ENCODE peak calls at places on chromosomes 12 and 14, in five cellular contexts. D is H1, S is K562, E is transverse colon, M is HepG2. R is an unnamed sample.

GRCh38 chr14:68283378-68284123 is 464.0 kb downstream of the RAD51B start:
- DNase-seq in D (no peak), S (no peak), E (peak; percentile 51), M (no peak), R (no peak)

GRCh38 chr14:24631749-24632335 is 2.1 kb downstream of the GZMB start:
- DNase-seq in D (no peak), S (no peak), E (no peak), M (no peak), R (no peak)

GRCh38 chr14:100674897-100675618 is 51.6 kb upstream of the DLK1 start:
- DNase-seq in D (no peak), S (no peak), E (no peak), M (no peak), R (no peak)

GRCh38 chr12:67025543-67026114 is 243.5 kb upstream of the CAND1 start:
- DNase-seq in D (peak; percentile 44), S (peak; percentile 80), E (peak; percentile 35), M (peak; percentile 25), R (peak; percentile 35)

GRCh38 chr14:102071283-102071998 is 15.4 kb downstream of the HSP90AA1 start:
- DNase-seq in D (no peak), S (no peak), E (no peak), M (peak; percentile 56), R (no peak)

GRCh38 chr12:65106948-65107347 is 14.2 kb downstream of the WIF1 start:
- DNase-seq in D (no peak), S (no peak), E (no peak), M (no peak), R (no peak)

GRCh38 chr14:55314449-55314848 is 43.2 kb downstream of the FBXO34 start:
- DNase-seq in D (no peak), S (no peak), E (no peak), M (no peak), R (no peak)

GRCh38 chr12:87274594-87275245 is 754.5 kb downstream of the C12orf50 start:
- DNase-seq in D (no peak), S (peak; percentile 10), E (no peak), M (no peak), R (no peak)

GRCh38 chr12:131204416-131205311 is 251.0 kb downstream of the ADGRD1 start:
- DNase-seq in D (no peak), S (no peak), E (no peak), M (no peak), R (no peak)

GRCh38 chr12:41055875-41056577 is 132.1 kb upstream of the PDZRN4 start:
- DNase-seq in D (no peak), S (no peak), E (no peak), M (no peak), R (no peak)

GRCh38 chr14:100376751-100377171 is 53.6 kb downstream of the SLC25A47 start:
- DNase-seq in D (no peak), S (no peak), E (no peak), M (peak; percentile 44), R (no peak)

GRCh38 chr12:109544955-109545531 is 28.3 kb downstream of the MMAB start:
- DNase-seq in D (no peak), S (no peak), E (no peak), M (no peak), R (no peak)

GRCh38 chr12:3990356-3990975 is 117.3 kb upstream of the PARP11 start:
- DNase-seq in D (no peak), S (no peak), E (no peak), M (no peak), R (no peak)

GRCh38 chr14:61470261-61470953 is 149.0 kb downstream of the PRKCH start:
- DNase-seq in D (no peak), S (no peak), E (no peak), M (no peak), R (no peak)

GRCh38 chr14:39459795-39460478 is 27.7 kb upstream of the FBXO33 start:
- DNase-seq in D (no peak), S (no peak), E (no peak), M (no peak), R (no peak)

DNA sequence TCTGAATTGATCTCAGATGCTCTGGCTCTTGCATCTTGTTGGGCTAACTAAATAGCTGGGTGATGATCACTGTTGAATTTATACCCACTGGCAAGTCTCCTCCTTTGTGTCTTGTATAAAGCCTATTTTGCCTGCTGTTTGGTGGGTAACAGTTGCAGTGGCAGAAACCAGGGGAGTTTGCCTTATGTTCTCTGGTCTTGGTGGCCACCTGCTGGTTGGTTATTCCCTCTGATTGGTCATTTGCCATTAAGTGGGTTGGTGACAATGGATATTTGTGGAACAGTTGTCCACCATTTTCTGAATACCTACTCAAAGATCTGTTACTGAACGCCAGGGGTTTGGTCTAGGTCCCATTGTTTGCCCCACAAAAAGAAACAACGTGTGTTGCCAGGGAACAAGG is 52.1 kb downstream of the AVPR1A start:
- DNase-seq in D (no peak), S (no peak), E (no peak), M (peak; percentile 16), R (no peak)
- TF ChIP-seq CTCF in D (peak; percentile 23), S (peak; percentile 54), E (no peak), M (peak; percentile 55), R (peak; percentile 21)

GRCh38 chr14:36224176-36224575 is 47.7 kb upstream of the PTCSC3 start:
- DNase-seq in D (no peak), S (no peak), E (no peak), M (no peak), R (no peak)

GRCh38 chr14:36222337-36222736 is 45.8 kb upstream of the PTCSC3 start:
- DNase-seq in D (no peak), S (no peak), E (no peak), M (no peak), R (no peak)

GRCh38 chr14:36222952-36223468 is 46.5 kb upstream of the PTCSC3 start:
- DNase-seq in D (no peak), S (no peak), E (no peak), M (no peak), R (no peak)

GRCh38 chr14:36223558-36223957 is 47.0 kb upstream of the PTCSC3 start:
- DNase-seq in D (no peak), S (no peak), E (no peak), M (no peak), R (no peak)

DNA sequence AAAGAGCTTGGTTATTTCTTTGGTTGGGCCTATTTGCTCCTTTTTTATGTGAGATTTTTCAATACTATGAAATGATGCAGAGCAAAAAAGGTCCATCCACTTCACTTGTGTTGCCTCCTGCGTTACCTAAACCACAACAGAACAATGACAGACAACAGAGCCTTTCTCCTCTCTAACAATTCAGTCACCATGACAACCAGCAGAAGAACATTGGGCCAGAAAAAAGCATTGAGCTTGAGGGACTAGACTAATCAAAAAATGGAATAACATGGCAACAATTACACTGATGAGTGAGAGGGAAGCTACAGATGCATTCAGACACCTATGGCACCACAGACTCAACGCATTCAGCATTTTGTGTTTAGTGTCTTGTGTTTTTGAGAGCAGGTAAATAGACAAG is 44.6 kb upstream of the PTCSC3 start:
- DNase-seq in D (no peak), S (no peak), E (no peak), M (no peak), R (no peak)
- TF ChIP-seq EP300 in D (no peak), S (no peak), E (no peak), M (no peak), R (no peak)

GRCh38 chr14:21241218-21241819 is 27.9 kb downstream of the HNRNPC start:
- DNase-seq in D (no peak), S (no peak), E (no peak), M (no peak), R (no peak)
- TF ChIP-seq CTCF in D (no peak), S (peak; percentile 6), E (peak; percentile 42), M (peak; percentile 15), R (no peak)

GRCh38 chr14:81348086-81348485 is 52.0 kb downstream of the STON2 start:
- DNase-seq in D (no peak), S (no peak), E (no peak), M (no peak), R (no peak)

GRCh38 chr14:81352413-81352812 is 47.7 kb downstream of the STON2 start:
- DNase-seq in D (no peak), S (no peak), E (no peak), M (no peak), R (no peak)

GRCh38 chr14:81353691-81354323 is 46.3 kb downstream of the STON2 start:
- DNase-seq in D (no peak), S (no peak), E (no peak), M (no peak), R (no peak)

GRCh38 chr14:81351205-81351604 is 48.9 kb downstream of the STON2 start:
- DNase-seq in D (no peak), S (no peak), E (no peak), M (no peak), R (no peak)

DNA sequence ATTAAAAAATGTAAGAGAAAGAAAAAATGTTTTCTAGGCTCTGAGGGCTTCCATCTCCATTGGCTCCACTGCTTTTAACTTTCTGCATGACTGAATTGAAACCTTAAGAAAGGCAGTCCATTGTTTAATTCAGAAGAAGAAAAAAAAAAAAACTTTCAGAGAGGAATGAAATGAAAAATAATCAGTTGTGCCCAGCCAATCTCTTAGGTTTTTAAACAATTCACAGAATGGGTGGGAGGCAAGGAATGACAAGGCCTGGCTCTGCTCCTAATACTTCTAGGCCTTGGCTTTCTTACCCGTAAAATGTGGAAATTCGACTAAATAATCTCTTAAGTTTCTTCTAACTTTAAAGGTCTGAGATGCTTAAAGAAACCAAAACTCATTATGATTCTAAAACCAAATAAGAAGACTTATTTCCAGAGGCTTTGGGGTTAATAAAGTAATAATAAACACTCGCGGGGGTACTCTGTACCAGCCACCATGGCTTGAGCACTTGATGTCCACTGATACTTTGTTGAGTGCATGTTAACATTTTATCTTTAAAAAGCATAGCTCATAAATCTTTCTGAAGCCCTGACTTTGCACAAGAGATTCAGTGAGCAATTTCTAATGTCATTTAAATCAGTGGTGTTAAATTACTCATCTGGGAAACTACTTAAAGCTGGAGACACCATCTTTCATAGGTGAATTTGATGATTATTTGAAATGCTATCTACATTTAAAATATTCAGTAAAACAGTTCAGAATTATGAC is 49.6 kb downstream of the STON2 start:
- DNase-seq in D (no peak), S (no peak), E (no peak), M (no peak), R (no peak)
- TF ChIP-seq EP300 in D (no peak), S (no peak), E (no peak), M (no peak), R (no peak)

DNA sequence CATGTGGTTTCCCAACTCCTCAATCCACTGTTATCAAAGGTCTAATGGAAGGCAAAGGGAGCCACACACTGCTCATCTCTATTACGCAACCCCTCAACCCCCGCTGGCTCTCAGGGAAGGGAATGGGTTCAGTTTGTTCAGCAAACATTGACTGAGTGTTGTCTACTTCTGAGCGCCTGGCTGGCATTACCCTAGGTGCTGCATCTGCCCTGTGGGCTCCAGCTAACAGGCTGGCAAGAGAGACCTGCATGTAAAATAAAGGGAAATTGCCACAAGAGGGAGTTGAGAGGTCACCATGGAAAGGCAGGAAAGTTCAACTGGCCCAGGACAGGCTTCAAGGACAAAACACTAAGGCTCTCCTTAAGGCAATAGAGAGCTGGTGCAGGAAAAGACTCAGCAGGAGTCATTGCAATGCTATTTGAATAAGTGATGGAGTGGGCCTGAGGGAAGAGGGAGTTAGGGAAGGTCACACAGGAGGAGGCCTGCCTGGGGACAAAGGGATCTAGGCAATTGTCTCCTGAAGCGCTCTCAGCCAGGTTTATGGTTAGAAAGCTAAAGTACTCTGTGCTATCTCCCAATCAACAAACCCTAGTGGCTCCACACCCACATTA is 5.5 kb upstream of the ZNF740 start:
- DNase-seq in D (no peak), S (peak; percentile 22), E (no peak), M (peak; percentile 94), R (no peak)
- TF ChIP-seq CTCF in D (peak; percentile 66), S (peak; percentile 58), E (peak; percentile 12), M (peak; percentile 56), R (no peak)

GRCh38 chr12:98424726-98425401 is 90.5 kb upstream of the TMPO start:
- DNase-seq in D (no peak), S (peak; percentile 78), E (peak; percentile 71), M (peak; percentile 46), R (peak; percentile 64)
- TF ChIP-seq EP300 in D (no peak), S (no peak), E (no peak), M (no peak), R (no peak)

R was measured in stomach.